ENCODE peak calls at places on chromosomes 1 and 21, in six cellular contexts. D is HCT116, O is SK-N-SH, Y is GM23248, C is hepatocyte, U is PC-3. F is an unnamed sample. For H3K79me2 and H3K9me3, the result is how much of the 10 kb centered on the place peaks cover.

GRCh38 chr1:217088521-217089221 is 365.4 kb upstream of the ESRRG start:
- DNase-seq in D (no peak), O (peak), Y (no peak), C (no peak), U (no peak), F (no peak)

GRCh38 chr1:112527266-112528010 is 18.7 kb downstream of the WNT2B start:
- DNase-seq in D (no peak), O (no peak), Y (peak), C (no peak), U (no peak), F (no peak)

GRCh38 chr1:5938068-5938740 is 54.0 kb downstream of the NPHP4 start:
- DNase-seq in D (no peak), O (no peak), Y (peak), C (no peak), U (no peak), F (no peak)

GRCh38 chr1:219555031-219555667 is 57.8 kb downstream of the ZC3H11B start:
- DNase-seq in D (no peak), O (no peak), Y (peak), C (peak), U (peak), F (no peak)

GRCh38 chr1:227779651-227780050 is 35.8 kb upstream of the PRSS38 start:
- DNase-seq in D (no peak), O (no peak), Y (no peak), C (no peak), U (no peak), F (no peak)

GRCh38 chr1:36096500-36097412 is 8.1 kb downstream of the ADPRS start:
- DNase-seq in D (no peak), O (peak), Y (peak), C (peak), U (peak), F (peak)

GRCh38 chr1:81912383-81912782 is 111.6 kb downstream of the ADGRL2 start:
- DNase-seq in D (no peak), O (no peak), Y (no peak), C (no peak), U (peak), F (no peak)

GRCh38 chr1:187680823-187681222 is 852.1 kb downstream of the PLA2G4A start:
- DNase-seq in D (no peak), O (no peak), Y (peak), C (no peak), U (no peak), F (no peak)

GRCh38 chr1:209742409-209743144 is 13.3 kb upstream of the TRAF3IP3 start:
- DNase-seq in D (no peak), O (no peak), Y (peak), C (no peak), U (no peak), F (peak)

GRCh38 chr1:17053071-17053684 is 654 bp downstream of the SDHB start:
- DNase-seq in D (no peak), O (no peak), Y (peak), C (peak), U (no peak), F (peak)

GRCh38 chr1:101275672-101276071 is 38.9 kb downstream of the S1PR1 start:
- DNase-seq in D (no peak), O (no peak), Y (no peak), C (no peak), U (no peak), F (no peak)

GRCh38 chr1:55052221-55053142 is 13.1 kb downstream of the PCSK9 start:
- DNase-seq in D (no peak), O (no peak), Y (no peak), C (no peak), U (no peak), F (no peak)

GRCh38 chr1:167043752-167044488 is 46.3 kb downstream of the GPA33 start:
- DNase-seq in D (no peak), O (peak), Y (peak), C (peak), U (peak), F (peak)

GRCh38 chr1:16145030-16145987 is 10.6 kb downstream of the EPHA2 start:
- DNase-seq in D (peak), O (no peak), Y (peak), C (peak), U (peak), F (no peak)

GRCh38 chr21:42518216-42518615 is 4.6 kb downstream of the SLC37A1 start:
- DNase-seq in D (peak), O (no peak), Y (peak), C (no peak), U (peak), F (no peak)

GRCh38 chr1:108639899-108640560 is 20.9 kb downstream of the HENMT1 start:
- DNase-seq in D (no peak), O (no peak), Y (no peak), C (no peak), U (no peak), F (no peak)

GRCh38 chr1:151992345-151993083 is 1.1 kb downstream of the S100A10 start:
- DNase-seq in D (peak), O (no peak), Y (peak), C (peak), U (peak), F (no peak)

GRCh38 chr21:45076245-45076661 is 1.9 kb downstream of the ADARB1 start:
- DNase-seq in D (no peak), O (no peak), Y (peak), C (no peak), U (peak), F (no peak)
- H3K79me2 ChIP-seq in D (under half), O (under half), Y (half or more), C (half or more), U (half or more), F (under half)

GRCh38 chr1:182563095-182563494 is 26.0 kb downstream of the RNASEL start:
- DNase-seq in D (no peak), O (no peak), Y (no peak), C (no peak), U (no peak), F (no peak)
- H3K9me3 ChIP-seq in D (under half), O (under half), Y (under half), C (under half), U (under half), F (under half)

GRCh38 chr1:170296211-170296610 is 150.5 kb downstream of the NTMT2 start:
- DNase-seq in D (no peak), O (no peak), Y (no peak), C (no peak), U (no peak), F (no peak)
- H3K79me2 ChIP-seq in D (under half), O (under half), Y (under half), C (under half), U (under half), F (under half)

DNA sequence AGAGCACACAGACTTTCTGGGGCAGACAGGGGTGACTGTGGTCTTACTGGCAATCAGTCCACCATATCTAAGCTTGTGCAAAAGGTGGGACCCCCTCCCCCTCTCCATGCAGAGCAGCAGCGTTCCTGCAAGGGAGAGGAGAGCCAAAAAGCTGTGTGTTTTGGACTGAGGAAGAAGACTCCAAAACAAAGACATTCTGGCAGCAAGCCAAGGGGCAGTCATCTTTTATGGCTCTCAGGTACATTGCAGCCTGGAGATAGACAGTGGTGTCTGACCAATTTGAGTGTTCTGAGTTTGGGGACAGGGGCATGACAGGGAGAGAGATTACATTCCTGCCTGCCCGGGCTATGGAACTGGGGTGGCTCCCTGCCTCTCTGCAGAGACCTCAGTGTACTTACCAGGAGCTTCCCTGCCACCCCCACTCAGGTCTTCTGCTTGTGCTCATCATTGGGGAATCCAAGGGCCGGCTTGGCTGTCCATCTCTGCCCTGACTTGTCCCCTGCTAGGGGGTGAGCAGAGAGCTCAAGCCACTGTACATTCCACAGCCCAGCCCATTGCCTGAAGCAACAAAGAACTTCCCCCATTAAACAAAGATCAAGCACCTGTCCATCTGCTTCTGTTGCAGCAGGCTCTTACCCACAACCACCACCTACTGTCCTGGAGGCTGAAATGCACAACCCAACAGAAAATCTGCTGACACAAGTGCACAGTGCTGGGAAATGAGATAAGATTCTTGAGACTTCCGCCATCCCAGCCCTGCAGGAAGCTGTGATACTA is 131.1 kb downstream of the EVI5 start:
- DNase-seq in D (no peak), O (no peak), Y (no peak), C (no peak), U (no peak), F (no peak)
- H3K9me3 ChIP-seq in D (under half), O (under half), Y (under half), C (under half), U (under half), F (under half)

DNA sequence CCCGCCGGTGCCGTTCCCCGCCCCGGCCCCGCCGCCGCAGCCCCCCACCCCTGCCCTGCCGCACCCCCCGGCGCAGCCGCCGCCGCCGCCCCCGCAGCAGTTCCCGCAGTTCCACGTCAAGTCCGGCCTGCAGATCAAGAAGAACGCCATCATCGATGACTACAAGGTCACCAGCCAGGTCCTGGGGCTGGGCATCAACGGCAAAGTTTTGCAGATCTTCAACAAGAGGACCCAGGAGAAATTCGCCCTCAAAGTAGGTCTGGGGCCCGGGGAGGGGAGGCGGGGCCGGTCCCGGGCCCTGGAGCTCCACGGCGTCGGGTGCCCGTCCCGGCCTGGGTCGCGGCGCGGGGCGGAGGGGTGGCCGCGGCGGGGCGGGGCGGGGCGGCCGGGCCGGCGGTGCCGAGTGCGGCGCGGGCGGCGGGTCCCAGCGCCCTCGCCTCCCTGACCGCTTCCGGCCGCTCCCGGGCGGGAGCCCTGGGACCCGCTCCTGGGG is 597 bp downstream of the MAPKAPK2 start:
- DNase-seq in D (no peak), O (peak), Y (peak), C (peak), U (peak), F (peak)
- H3K79me2 ChIP-seq in D (under half), O (under half), Y (under half), C (under half), U (half or more), F (under half)

GRCh38 chr1:228984107-228984506 is 248.8 kb downstream of the RHOU start:
- DNase-seq in D (no peak), O (peak), Y (no peak), C (no peak), U (no peak), F (no peak)
- H3K9me3 ChIP-seq in D (under half), O (under half), Y (under half), C (under half), U (under half), F (under half)

GRCh38 chr1:13666317-13666716 is 33.7 kb upstream of the PRDM2 start:
- DNase-seq in D (no peak), O (no peak), Y (no peak), C (no peak), U (no peak), F (peak)

GRCh38 chr1:13663969-13664368 is 36.0 kb upstream of the PRDM2 start:
- DNase-seq in D (no peak), O (no peak), Y (no peak), C (no peak), U (no peak), F (no peak)

GRCh38 chr1:13661539-13661938 is 38.4 kb upstream of the PRDM2 start:
- DNase-seq in D (no peak), O (no peak), Y (peak), C (peak), U (peak), F (no peak)

GRCh38 chr1:13662498-13662897 is 37.5 kb upstream of the PRDM2 start:
- DNase-seq in D (no peak), O (no peak), Y (peak), C (peak), U (peak), F (no peak)

GRCh38 chr1:13664451-13664850 is 35.5 kb upstream of the PRDM2 start:
- DNase-seq in D (no peak), O (no peak), Y (no peak), C (no peak), U (peak), F (no peak)
- H3K79me2 ChIP-seq in D (under half), O (under half), Y (under half), C (under half), U (under half), F (under half)

GRCh38 chr1:66416295-66416694 is 117.7 kb upstream of the SGIP1 start:
- DNase-seq in D (no peak), O (no peak), Y (peak), C (no peak), U (no peak), F (no peak)
- H3K9me3 ChIP-seq in D (under half), O (under half), Y (under half), C (under half), U (under half), F (under half)

GRCh38 chr1:230105245-230105753 is 38.3 kb downstream of the GALNT2 start:
- DNase-seq in D (no peak), O (no peak), Y (no peak), C (no peak), U (no peak), F (no peak)
- H3K79me2 ChIP-seq in D (under half), O (half or more), Y (half or more), C (half or more), U (half or more), F (under half)